ENCODE peak calls at places on chromosomes 4 and X, in seven cellular contexts. S is AG09309, B is pancreas, U is esophagus squamous epithelium, R is MM.1S, Z is GM06990, V is RWPE2. P is an unnamed sample.

GRCh38 chrX:15814811-15815210 is 24.5 kb downstream of the ZRSR2 start:
- DNase-seq in B (no peak), S (no peak), Z (no peak), V (no peak), R (no peak), U (no peak), P (no peak)

GRCh38 chrX:38882894-38883620 is 81.8 kb downstream of the MID1IP1 start:
- DNase-seq in R (no peak), S (peak), U (no peak), Z (no peak), B (peak), V (peak), P (peak)

GRCh38 chr4:100420571-100420970 is 97.3 kb downstream of the EMCN start:
- DNase-seq in Z (no peak), B (no peak), V (no peak), R (no peak), U (no peak), S (no peak), P (no peak)

GRCh38 chr4:152937535-152938236 is 1.6 kb downstream of the FHDC1 start:
- DNase-seq in Z (peak), R (peak), V (no peak), B (peak), U (no peak), S (no peak), P (no peak)

GRCh38 chrX:50081282-50081955 is 119.4 kb downstream of the AKAP4 start:
- DNase-seq in V (no peak), S (no peak), R (no peak), U (no peak), Z (no peak), B (no peak), P (no peak)

GRCh38 chrX:154489182-154489581 is 1.2 kb downstream of the SLC10A3 start:
- DNase-seq in B (no peak), R (no peak), V (no peak), S (no peak), U (no peak), Z (no peak), P (no peak)

GRCh38 chr4:55609393-55609821 is 17.4 kb upstream of the PDCL2 start:
- DNase-seq in Z (no peak), V (peak), B (no peak), S (peak), U (no peak), R (peak), P (no peak)

GRCh38 chrX:111854778-111855490 is 21.0 kb upstream of the TRPC5OS start:
- DNase-seq in B (no peak), U (no peak), Z (no peak), R (no peak), V (no peak), S (no peak), P (no peak)

GRCh38 chr4:170395773-170396172 is 306.0 kb upstream of the AADAT start:
- DNase-seq in B (no peak), U (no peak), R (no peak), Z (no peak), S (no peak), V (no peak), P (no peak)

GRCh38 chrX:136779346-136779781 is 1.4 kb downstream of the ARHGEF6 start:
- DNase-seq in B (no peak), V (no peak), R (peak), S (no peak), U (no peak), Z (peak), P (no peak)
- H3K4me3 ChIP-seq in B (no peak), V (no peak), R (peak), S (no peak), U (no peak), Z (peak), P (no peak)

GRCh38 chr4:77582151-77582550 is 23.5 kb upstream of the CXCL13 start:
- DNase-seq in S (no peak), Z (no peak), R (no peak), U (no peak), V (no peak), B (no peak), P (no peak)

GRCh38 chr4:77581724-77582123 is 23.9 kb upstream of the CXCL13 start:
- DNase-seq in B (no peak), U (no peak), Z (no peak), R (peak), S (no peak), V (no peak), P (no peak)

GRCh38 chr4:77579406-77580076 is 26.1 kb upstream of the CXCL13 start:
- DNase-seq in U (no peak), S (peak), R (no peak), V (no peak), B (no peak), Z (no peak), P (peak)

GRCh38 chr4:77576351-77576750 is 29.3 kb upstream of the CXCL13 start:
- DNase-seq in Z (no peak), S (no peak), R (no peak), U (no peak), V (no peak), B (no peak), P (no peak)

GRCh38 chr4:77578145-77578544 is 27.5 kb upstream of the CXCL13 start:
- DNase-seq in Z (no peak), V (no peak), U (no peak), R (no peak), S (no peak), B (no peak), P (no peak)
- TF ChIP-seq CTCF in Z (peak), V (no peak), U (no peak), R (peak), S (peak), B (no peak), P (no peak)

GRCh38 chr4:184286346-184286745 is 68.7 kb upstream of the ENPP6 start:
- DNase-seq in U (no peak), Z (no peak), R (no peak), V (no peak), S (no peak), B (no peak), P (no peak)

GRCh38 chr4:184284742-184285141 is 67.1 kb upstream of the ENPP6 start:
- DNase-seq in V (no peak), R (peak), U (no peak), B (no peak), S (no peak), Z (peak), P (no peak)

GRCh38 chr4:184289179-184289535 is 71.5 kb upstream of the ENPP6 start:
- DNase-seq in U (no peak), B (no peak), R (no peak), Z (no peak), S (no peak), V (no peak), P (no peak)

GRCh38 chr4:184288451-184289178 is 70.9 kb upstream of the ENPP6 start:
- DNase-seq in S (no peak), B (no peak), V (no peak), R (peak), Z (peak), U (no peak), P (no peak)

DNA sequence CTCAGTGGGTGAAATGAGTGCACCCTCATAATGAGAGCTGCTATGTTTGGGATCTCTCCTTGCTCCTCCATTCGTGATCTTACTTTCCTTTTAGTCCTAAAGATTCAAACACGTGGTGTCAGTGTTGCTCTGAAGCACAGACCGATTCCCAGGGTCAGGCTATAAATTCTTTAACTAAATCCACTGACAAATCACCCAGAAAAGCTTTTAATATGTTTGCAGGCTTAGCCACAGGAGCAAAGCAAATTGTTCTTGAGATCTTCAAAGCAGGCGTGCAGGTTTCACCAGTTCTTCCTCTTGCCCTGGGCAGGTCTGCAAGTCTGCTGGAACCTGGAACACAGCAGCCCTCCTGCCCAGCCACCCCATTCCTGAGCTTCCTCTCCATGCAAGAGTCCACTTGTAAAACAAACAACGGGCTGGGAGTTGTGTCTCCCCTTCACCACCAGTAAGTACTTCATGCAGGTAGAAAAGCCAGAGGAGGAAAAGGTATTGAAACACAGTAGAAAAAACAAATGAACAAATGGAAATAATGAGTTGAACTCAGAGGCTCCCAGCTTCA is 70.1 kb upstream of the ENPP6 start:
- DNase-seq in R (peak), B (no peak), V (no peak), S (peak), U (no peak), Z (peak), P (peak)
- H3K4me3 ChIP-seq in R (peak), B (no peak), V (no peak), S (no peak), U (no peak), Z (peak), P (no peak)

GRCh38 chr4:14254252-14254651 is 626.7 kb upstream of the BOD1L1 start:
- DNase-seq in Z (peak), R (peak), S (no peak), V (no peak), U (no peak), B (peak), P (peak)
- TF ChIP-seq CTCF in Z (peak), R (peak), S (peak), V (peak), U (no peak), B (peak), P (peak)

GRCh38 chr4:7873881-7874280 is 65.8 kb downstream of the AFAP1 start:
- DNase-seq in S (no peak), R (no peak), V (no peak), U (no peak), Z (no peak), B (no peak), P (no peak)

GRCh38 chr4:7874838-7875237 is 64.8 kb downstream of the AFAP1 start:
- DNase-seq in R (no peak), Z (no peak), S (no peak), V (no peak), B (no peak), U (no peak), P (no peak)

GRCh38 chr4:7868892-7869471 is 70.7 kb downstream of the AFAP1 start:
- DNase-seq in B (no peak), R (no peak), V (no peak), U (no peak), Z (no peak), S (no peak), P (no peak)

GRCh38 chr4:7871356-7871755 is 68.3 kb downstream of the AFAP1 start:
- DNase-seq in B (no peak), Z (no peak), V (no peak), R (no peak), S (no peak), U (no peak), P (no peak)

GRCh38 chr4:7872264-7872771 is 67.3 kb downstream of the AFAP1 start:
- DNase-seq in U (no peak), B (peak), S (peak), Z (no peak), R (no peak), V (no peak), P (peak)
- H3K4me3 ChIP-seq in U (no peak), B (no peak), S (no peak), Z (no peak), R (no peak), V (no peak), P (no peak)

P was measured in astrocyte of the cerebellum.